ENCODE peak calls at places on chromosomes 4 and X, in five cellular contexts. M, A, O, E and B are unnamed samples.

GRCh38 chr4:4524364-4524763 is 17.5 kb downstream of the STX18 start:
- DNase-seq in E (no peak), O (no peak), M (no peak), A (no peak), B (no peak)

GRCh38 chrX:49664824-49665223 is 31.0 kb downstream of the PAGE1 start:
- DNase-seq in M (no peak), O (no peak), A (no peak), E (no peak), B (no peak)

GRCh38 chr4:101961144-101961543 is 170.6 kb downstream of the BANK1 start:
- DNase-seq in E (no peak), A (no peak), M (no peak), O (peak; percentile 18), B (peak; percentile 36)

GRCh38 chrX:8692886-8693285 is 39.1 kb downstream of the ANOS1 start:
- DNase-seq in O (no peak), M (no peak), E (no peak), A (no peak), B (no peak)

GRCh38 chr4:148369919-148370318 is 72.3 kb downstream of the NR3C2 start:
- DNase-seq in A (no peak), E (no peak), O (no peak), M (no peak), B (no peak)

GRCh38 chrX:39244146-39244545 is 442.9 kb downstream of the MID1IP1 start:
- DNase-seq in O (no peak), M (no peak), A (no peak), E (no peak), B (no peak)

GRCh38 chr4:7256989-7257810 is 64.9 kb downstream of the SORCS2 start:
- DNase-seq in E (peak; percentile 92), M (peak; percentile 27), O (no peak), A (no peak), B (no peak)

GRCh38 chrX:23493941-23494374 is 159.3 kb downstream of the PTCHD1 start:
- DNase-seq in A (no peak), E (no peak), O (peak; percentile 7), M (no peak), B (no peak)

GRCh38 chrX:67545772-67546495 is 2.1 kb downstream of the AR start:
- DNase-seq in A (no peak), M (no peak), E (peak; percentile 65), O (no peak), B (peak; percentile 48)

GRCh38 chr4:152690706-152691651 is 11.2 kb upstream of the TMEM154 start:
- DNase-seq in M (no peak), O (no peak), A (no peak), E (no peak), B (no peak)

GRCh38 chr4:124947622-124948265 is 235.2 kb upstream of the ANKRD50 start:
- DNase-seq in E (no peak), A (no peak), O (no peak), M (no peak), B (no peak)

GRCh38 chr4:10106421-10107039 is 10.1 kb downstream of the WDR1 start:
- DNase-seq in E (peak; percentile 67), M (peak; percentile 62), A (peak; percentile 90), O (peak; percentile 62), B (no peak)

GRCh38 chr4:37279894-37280592 is 35.5 kb downstream of the NWD2 start:
- DNase-seq in A (no peak), M (no peak), O (peak; percentile 33), E (no peak), B (no peak)

GRCh38 chr4:31086771-31087330 is 366.7 kb downstream of the PCDH7 start:
- DNase-seq in M (no peak), A (no peak), O (no peak), E (no peak), B (no peak)

GRCh38 chr4:168569066-168569908 is 72.4 kb downstream of the PALLD start:
- DNase-seq in O (peak; percentile 95), E (no peak), M (peak; percentile 45), A (no peak), B (no peak)

GRCh38 chr4:121200795-121201472 is 36.8 kb upstream of the TNIP3 start:
- DNase-seq in O (no peak), A (no peak), E (no peak), M (no peak), B (no peak)

GRCh38 chr4:18518098-18518497 is 496.5 kb upstream of the LCORL start:
- DNase-seq in A (no peak), O (no peak), M (no peak), E (no peak), B (no peak)

GRCh38 chrX:33272986-33273385 is 61.6 kb upstream of the DMD start:
- DNase-seq in M (no peak), O (no peak), E (no peak), A (no peak), B (no peak)

DNA sequence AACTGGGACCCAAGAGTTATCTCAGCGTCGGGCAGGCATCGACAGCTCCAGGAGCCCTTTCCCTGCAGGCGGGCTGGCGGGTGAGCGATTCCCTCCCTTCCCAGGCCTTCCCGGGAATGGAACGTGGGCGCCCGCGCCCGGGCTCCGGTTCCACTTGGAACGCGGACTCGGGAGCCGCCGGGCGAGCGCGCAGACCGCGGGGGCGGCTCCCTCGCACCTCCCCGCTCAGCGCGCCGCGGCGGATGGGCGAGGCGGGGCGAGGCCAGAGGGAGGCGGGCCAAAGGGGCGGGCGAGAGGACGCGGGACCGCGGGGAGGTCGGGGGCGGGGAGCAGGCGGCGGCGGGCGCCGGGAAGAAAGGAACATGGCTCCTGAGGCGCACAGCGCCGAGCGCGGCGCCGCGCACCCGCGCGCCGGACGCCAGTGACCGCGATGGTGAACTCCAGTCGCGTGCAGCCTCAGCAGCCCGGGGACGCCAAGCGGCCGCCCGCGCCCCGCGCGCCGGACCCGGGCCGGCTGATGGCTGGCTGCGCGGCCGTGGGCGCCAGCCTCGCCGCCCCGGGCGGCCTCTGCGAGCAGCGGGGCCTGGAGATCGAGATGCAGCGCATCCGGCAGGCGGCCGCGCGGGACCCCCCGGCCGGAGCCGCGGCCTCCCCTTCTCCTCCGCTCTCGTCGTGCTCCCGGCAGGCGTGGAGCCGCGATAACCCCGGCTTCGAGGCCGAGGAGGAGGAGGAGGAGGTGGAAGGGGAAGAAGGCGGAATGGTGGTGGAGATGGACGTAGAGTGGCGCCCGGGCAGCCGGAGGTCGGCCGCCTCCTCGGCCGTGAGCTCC is at the start of gene PKD2:
- DNase-seq in E (peak; percentile 89), O (peak; percentile 32), M (peak; percentile 86), A (peak; percentile 50), B (peak; percentile 88)
- H3K4me1 ChIP-seq in E (no peaks in the 10 kb centered on the region), O (peaks cover 5% of the 10 kb centered on the region), M (peaks cover 21% of the 10 kb centered on the region), A (peaks cover 65% of the 10 kb centered on the region), B (peaks cover 48% of the 10 kb centered on the region)

DNA sequence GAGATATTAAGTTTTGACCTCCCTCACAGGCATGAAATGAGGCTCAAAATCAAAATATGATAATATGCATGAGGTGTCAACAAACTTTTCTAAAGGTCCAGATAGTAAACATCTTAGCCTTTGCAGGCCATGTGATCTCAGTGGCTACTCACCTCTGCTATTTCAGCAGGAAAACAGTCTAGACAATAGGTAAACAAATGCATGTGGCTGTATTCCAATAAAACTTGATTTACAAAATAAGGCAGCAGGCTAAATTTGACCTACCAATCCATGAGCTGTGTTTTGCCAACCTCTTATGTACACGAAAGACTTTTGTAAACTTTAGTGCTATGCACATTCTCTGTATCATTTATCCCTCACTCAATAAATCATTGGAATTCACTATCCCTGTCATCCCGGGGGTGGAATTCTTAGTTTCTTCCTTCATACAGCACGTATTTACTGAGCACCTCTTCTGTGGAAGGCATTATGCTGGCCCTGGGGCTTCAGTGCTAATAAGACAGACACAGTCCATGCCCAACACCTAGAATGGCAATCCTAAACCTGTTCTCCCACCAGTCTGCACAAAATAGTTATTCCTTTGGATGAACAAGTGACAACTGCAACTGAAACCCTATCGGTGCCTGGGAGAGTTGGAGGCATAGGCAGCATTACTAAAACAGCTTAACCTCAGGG is 19.9 kb downstream of the MAGEB17 start:
- DNase-seq in E (no peak), A (no peak), O (no peak), M (no peak), B (no peak)
- H3K27me3 ChIP-seq in E (no peaks in the 10 kb centered on the region), A (no peaks in the 10 kb centered on the region), O (no peaks in the 10 kb centered on the region), M (no peaks in the 10 kb centered on the region), B (no peaks in the 10 kb centered on the region)

DNA sequence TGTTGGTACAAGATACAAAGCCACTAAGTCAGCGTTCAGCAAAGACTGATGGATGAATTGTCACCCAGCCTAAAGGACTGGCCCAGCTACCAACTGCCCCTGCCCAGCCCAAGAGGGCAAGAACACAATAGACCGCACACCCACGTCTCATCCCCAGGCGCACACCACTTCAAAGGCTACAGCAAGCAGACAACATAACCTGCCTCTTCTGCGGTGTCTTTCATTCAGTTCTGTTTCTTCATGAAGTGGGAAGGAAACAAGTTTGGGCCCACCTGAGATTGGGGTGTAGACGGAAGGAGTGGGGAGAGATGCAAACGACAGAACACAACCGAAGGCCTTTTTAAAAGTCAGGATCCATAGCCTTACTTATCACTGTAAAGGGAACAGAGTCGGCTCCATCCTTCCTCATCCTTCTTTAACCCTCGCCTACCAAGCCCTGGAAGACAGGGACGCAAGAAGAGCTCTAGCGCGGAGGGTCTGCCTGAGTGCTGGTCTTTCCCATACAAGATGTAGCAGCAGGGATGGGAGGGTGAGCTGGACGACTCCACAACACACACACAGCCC is 691 bp downstream of the SCARB2 start:
- DNase-seq in M (peak; percentile 52), E (no peak), O (no peak), A (no peak), B (no peak)
- H3K4me1 ChIP-seq in M (peaks cover 70% of the 10 kb centered on the region), E (peaks cover 45% of the 10 kb centered on the region), O (peaks cover 18% of the 10 kb centered on the region), A (peaks cover 63% of the 10 kb centered on the region), B (peaks cover 88% of the 10 kb centered on the region)

GRCh38 chr4:81030061-81030616 is 369 bp upstream of the BMP3 start:
- DNase-seq in E (no peak), A (no peak), M (no peak), O (no peak), B (no peak)

GRCh38 chr4:81032805-81033684 is 2.5 kb downstream of the BMP3 start:
- DNase-seq in O (no peak), E (no peak), M (no peak), A (no peak), B (no peak)

GRCh38 chr4:81030617-81031388 is at the start of gene BMP3:
- DNase-seq in M (peak; percentile 73), E (peak; percentile 68), A (no peak), O (no peak), B (peak; percentile 75)

GRCh38 chr4:81031389-81032173 is 1.1 kb downstream of the BMP3 start:
- DNase-seq in M (no peak), O (no peak), E (no peak), A (no peak), B (peak; percentile 53)

DNA sequence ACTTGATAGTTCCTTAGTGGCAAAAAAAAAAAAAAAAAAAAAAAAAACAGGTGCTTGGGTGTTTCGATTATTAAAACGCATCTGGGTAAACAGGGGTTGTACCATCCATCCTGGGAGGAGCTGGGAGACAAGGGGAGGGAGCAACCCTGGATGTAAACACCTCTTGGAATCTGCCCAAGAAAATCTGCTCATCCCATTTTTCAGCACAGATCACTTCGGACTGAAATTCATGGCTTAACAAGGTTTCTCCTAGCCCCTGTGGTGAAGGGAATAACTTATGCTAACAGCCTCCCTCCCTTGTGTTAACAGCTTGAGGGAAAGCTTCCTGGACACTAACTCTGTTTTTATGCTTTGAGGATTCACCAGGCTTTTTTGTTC is 1.7 kb downstream of the BMP3 start:
- DNase-seq in E (no peak), A (no peak), M (no peak), O (no peak), B (no peak)
- H3K27me3 ChIP-seq in E (peaks cover 34% of the 10 kb centered on the region), A (no peaks in the 10 kb centered on the region), M (peaks cover 34% of the 10 kb centered on the region), O (peaks cover 23% of the 10 kb centered on the region), B (peaks cover 39% of the 10 kb centered on the region)

GRCh38 chrX:12950851-12951589 is 23.9 kb upstream of the TMSB4X start:
- DNase-seq in M (peak; percentile 63), A (no peak), E (no peak), O (no peak), B (peak; percentile 54)
- H3K4me1 ChIP-seq in M (peaks cover 16% of the 10 kb centered on the region), A (peaks cover 20% of the 10 kb centered on the region), E (peaks cover 16% of the 10 kb centered on the region), O (peaks cover 17% of the 10 kb centered on the region), B (peaks cover 33% of the 10 kb centered on the region)